ENCODE peak calls at places on chromosomes 4 and X, in eight cellular contexts. Z, S, U, J, X, K, N and B are unnamed samples.

GRCh38 chr4:142077048-142077447 is 440.7 kb downstream of the IL15 start:
- DNase-seq in Z (no peak), S (no peak), U (no peak), J (no peak), X (no peak), K (no peak), N (no peak), B (no peak)

GRCh38 chrX:119512145-119512800 is 44.0 kb downstream of the SLC25A5 start:
- DNase-seq in Z (peak), S (no peak), U (peak), J (peak), X (no peak), K (peak), N (peak), B (peak)

GRCh38 chrX:141443922-141444321 is 140.6 kb downstream of the SPANXA1 start:
- DNase-seq in Z (no peak), S (no peak), U (no peak), J (no peak), X (no peak), K (no peak), N (no peak), B (no peak)

GRCh38 chr4:74529284-74530041 is 84.5 kb downstream of the AREG start:
- DNase-seq in Z (no peak), S (no peak), U (no peak), J (no peak), X (no peak), K (no peak), N (no peak), B (no peak)

GRCh38 chrX:57286507-57287251 is at the start of gene FAAH2:
- DNase-seq in Z (no peak), S (no peak), U (peak), J (no peak), X (peak), K (no peak), N (no peak), B (no peak)

GRCh38 chr4:166816901-166817300 is 417.4 kb downstream of the SPOCK3 start:
- DNase-seq in Z (no peak), S (no peak), U (no peak), J (no peak), X (no peak), K (peak), N (no peak), B (no peak)

GRCh38 chrX:65407157-65407626 is 127.4 kb downstream of the LAS1L start:
- DNase-seq in Z (no peak), S (no peak), U (no peak), J (no peak), X (no peak), K (no peak), N (no peak), B (no peak)

GRCh38 chr4:176753049-176753448 is 39.7 kb downstream of the VEGFC start:
- DNase-seq in Z (peak), S (no peak), U (no peak), J (peak), X (no peak), K (no peak), N (no peak), B (peak)

GRCh38 chr4:183264614-183265013 is 55.5 kb downstream of the CLDN22 start:
- DNase-seq in Z (peak), S (no peak), U (no peak), J (peak), X (no peak), K (no peak), N (no peak), B (peak)

GRCh38 chrX:135434258-135435138 is 12.8 kb downstream of the SMIM10L2A start:
- DNase-seq in Z (no peak), S (no peak), U (no peak), J (no peak), X (no peak), K (no peak), N (no peak), B (no peak)

GRCh38 chr4:2071912-2072867 is 13.1 kb downstream of the NAT8L start:
- DNase-seq in Z (no peak), S (no peak), U (no peak), J (no peak), X (no peak), K (no peak), N (no peak), B (no peak)

GRCh38 chr4:172786039-172786792 is 382.4 kb upstream of the GALNT7 start:
- DNase-seq in Z (peak), S (no peak), U (peak), J (peak), X (no peak), K (no peak), N (no peak), B (peak)

GRCh38 chr4:140793291-140793690 is 37.1 kb upstream of the TBC1D9 start:
- DNase-seq in Z (no peak), S (no peak), U (no peak), J (no peak), X (no peak), K (no peak), N (no peak), B (no peak)

GRCh38 chrX:109911046-109911445 is 91.9 kb upstream of the TMEM164 start:
- DNase-seq in Z (no peak), S (no peak), U (no peak), J (peak), X (no peak), K (no peak), N (no peak), B (peak)

GRCh38 chrX:45767021-45767491 is 566.4 kb upstream of the DIPK2B start:
- DNase-seq in Z (peak), S (no peak), U (no peak), J (peak), X (no peak), K (no peak), N (no peak), B (peak)

GRCh38 chrX:50081282-50081955 is 119.4 kb downstream of the AKAP4 start:
- DNase-seq in Z (peak), S (no peak), U (peak), J (peak), X (no peak), K (no peak), N (no peak), B (peak)

GRCh38 chrX:152405561-152405960 is 45.6 kb downstream of the GABRA3 start:
- DNase-seq in Z (no peak), S (no peak), U (no peak), J (no peak), X (no peak), K (no peak), N (no peak), B (no peak)

GRCh38 chrX:132961511-132961910 is 3.1 kb upstream of the HS6ST2 start:
- DNase-seq in Z (no peak), S (no peak), U (no peak), J (no peak), X (no peak), K (no peak), N (no peak), B (no peak)

GRCh38 chrX:14064632-14065432 is 35.1 kb upstream of the GEMIN8 start:
- DNase-seq in Z (peak), S (no peak), U (no peak), J (peak), X (no peak), K (no peak), N (no peak), B (peak)

GRCh38 chr4:39020130-39020529 is 12.1 kb downstream of the TMEM156 start:
- DNase-seq in Z (peak), S (no peak), U (no peak), J (no peak), X (no peak), K (no peak), N (no peak), B (no peak)

GRCh38 chrX:78330068-78330467 is 2.7 kb upstream of the CYSLTR1 start:
- DNase-seq in Z (no peak), S (no peak), U (no peak), J (no peak), X (no peak), K (no peak), N (no peak), B (no peak)

GRCh38 chrX:99705696-99706095 is 704.4 kb downstream of the PCDH19 start:
- DNase-seq in Z (no peak), S (no peak), U (no peak), J (no peak), X (no peak), K (no peak), N (no peak), B (no peak)

GRCh38 chrX:70039758-70040157 is 10.0 kb downstream of the AWAT2 start:
- DNase-seq in Z (no peak), S (no peak), U (no peak), J (no peak), X (no peak), K (no peak), N (no peak), B (no peak)

GRCh38 chr4:13642163-13642562 is 14.6 kb upstream of the BOD1L1 start:
- DNase-seq in Z (peak), S (no peak), U (no peak), J (peak), X (no peak), K (no peak), N (no peak), B (peak)

GRCh38 chrX:148416142-148416541 is 84.3 kb upstream of the AFF2 start:
- DNase-seq in Z (no peak), S (no peak), U (no peak), J (no peak), X (no peak), K (no peak), N (no peak), B (no peak)

GRCh38 chrX:40552768-40553167 is 28.0 kb upstream of the ATP6AP2 start:
- DNase-seq in Z (peak), S (no peak), U (no peak), J (peak), X (no peak), K (no peak), N (no peak), B (peak)
- TF ChIP-seq CTCF in Z (peak), S (no peak), U (no peak), J (peak), X (no peak), K (no peak), N (peak), B (peak)

DNA sequence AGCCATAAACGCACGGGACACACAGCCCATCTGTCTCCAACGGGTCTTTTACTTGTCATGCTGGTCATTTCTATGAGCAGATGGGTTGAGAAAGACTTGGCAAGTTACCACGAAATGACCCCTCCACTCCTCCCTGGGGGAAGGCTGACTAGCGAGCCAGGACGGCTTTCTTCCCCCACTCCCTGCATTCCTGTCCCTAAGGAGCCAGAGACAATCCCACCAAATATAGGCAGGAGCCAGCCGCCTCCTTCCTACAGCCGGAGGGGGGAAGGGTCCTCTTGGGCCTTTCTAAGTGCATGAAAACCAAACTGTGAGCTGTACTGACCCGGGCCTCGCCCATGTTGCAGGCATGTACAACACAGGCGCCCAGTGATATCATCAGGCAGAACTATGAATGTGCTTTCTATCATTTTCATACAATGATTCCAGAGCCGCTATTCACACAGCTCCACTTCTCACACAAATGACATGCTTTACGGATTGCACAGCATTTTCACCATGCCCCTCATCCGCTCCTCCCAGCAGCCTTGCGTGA is 28.6 kb downstream of the AFAP1 start:
- DNase-seq in Z (peak), S (no peak), U (no peak), J (peak), X (no peak), K (no peak), N (peak), B (peak)
- H3K4me3 ChIP-seq in Z (no peak), S (peak), U (no peak), J (peak), X (no peak), K (no peak), N (peak), B (no peak)

GRCh38 chr4:152352645-152353116 is 183.2 kb downstream of the FBXW7 start:
- DNase-seq in Z (peak), S (no peak), U (no peak), J (peak), X (no peak), K (peak), N (peak), B (peak)

GRCh38 chr4:152359208-152360044 is 176.5 kb downstream of the FBXW7 start:
- DNase-seq in Z (no peak), S (no peak), U (no peak), J (no peak), X (no peak), K (no peak), N (no peak), B (no peak)

GRCh38 chr4:152357206-152357605 is 178.7 kb downstream of the FBXW7 start:
- DNase-seq in Z (peak), S (no peak), U (no peak), J (peak), X (no peak), K (no peak), N (no peak), B (no peak)

GRCh38 chr4:152360045-152360410 is 175.9 kb downstream of the FBXW7 start:
- DNase-seq in Z (peak), S (no peak), U (no peak), J (peak), X (no peak), K (no peak), N (no peak), B (peak)

DNA sequence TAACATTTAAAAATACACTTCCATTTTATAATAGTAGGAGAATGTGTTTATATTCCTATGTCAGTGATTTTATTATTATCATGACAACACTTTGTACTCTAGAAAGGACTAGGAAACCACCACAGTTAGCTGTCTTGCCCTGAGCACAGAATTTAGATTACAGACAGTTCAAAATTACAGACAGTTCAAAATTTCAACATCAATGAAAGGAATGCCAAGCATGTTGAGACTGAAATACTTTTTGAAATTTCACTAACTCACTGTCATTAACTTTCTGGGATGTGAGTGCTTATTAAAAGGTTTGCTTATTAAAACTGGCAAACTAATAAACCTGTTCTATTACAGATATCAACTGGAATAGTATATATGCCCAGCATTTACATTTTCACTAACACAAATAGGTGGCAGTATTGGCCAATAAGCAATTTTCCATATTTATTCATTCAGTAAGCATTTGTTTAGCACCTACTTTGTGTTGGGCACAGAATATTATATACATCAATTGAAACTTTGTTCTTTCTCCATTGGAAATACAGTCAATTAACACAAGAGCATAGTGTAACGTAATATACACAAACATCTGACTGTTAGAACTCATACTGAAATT is 179.4 kb downstream of the FBXW7 start:
- DNase-seq in Z (peak), S (no peak), U (no peak), J (peak), X (no peak), K (no peak), N (no peak), B (no peak)
- TF ChIP-seq CTCF in Z (peak), S (no peak), U (no peak), J (peak), X (no peak), K (no peak), N (no peak), B (no peak)

DNA sequence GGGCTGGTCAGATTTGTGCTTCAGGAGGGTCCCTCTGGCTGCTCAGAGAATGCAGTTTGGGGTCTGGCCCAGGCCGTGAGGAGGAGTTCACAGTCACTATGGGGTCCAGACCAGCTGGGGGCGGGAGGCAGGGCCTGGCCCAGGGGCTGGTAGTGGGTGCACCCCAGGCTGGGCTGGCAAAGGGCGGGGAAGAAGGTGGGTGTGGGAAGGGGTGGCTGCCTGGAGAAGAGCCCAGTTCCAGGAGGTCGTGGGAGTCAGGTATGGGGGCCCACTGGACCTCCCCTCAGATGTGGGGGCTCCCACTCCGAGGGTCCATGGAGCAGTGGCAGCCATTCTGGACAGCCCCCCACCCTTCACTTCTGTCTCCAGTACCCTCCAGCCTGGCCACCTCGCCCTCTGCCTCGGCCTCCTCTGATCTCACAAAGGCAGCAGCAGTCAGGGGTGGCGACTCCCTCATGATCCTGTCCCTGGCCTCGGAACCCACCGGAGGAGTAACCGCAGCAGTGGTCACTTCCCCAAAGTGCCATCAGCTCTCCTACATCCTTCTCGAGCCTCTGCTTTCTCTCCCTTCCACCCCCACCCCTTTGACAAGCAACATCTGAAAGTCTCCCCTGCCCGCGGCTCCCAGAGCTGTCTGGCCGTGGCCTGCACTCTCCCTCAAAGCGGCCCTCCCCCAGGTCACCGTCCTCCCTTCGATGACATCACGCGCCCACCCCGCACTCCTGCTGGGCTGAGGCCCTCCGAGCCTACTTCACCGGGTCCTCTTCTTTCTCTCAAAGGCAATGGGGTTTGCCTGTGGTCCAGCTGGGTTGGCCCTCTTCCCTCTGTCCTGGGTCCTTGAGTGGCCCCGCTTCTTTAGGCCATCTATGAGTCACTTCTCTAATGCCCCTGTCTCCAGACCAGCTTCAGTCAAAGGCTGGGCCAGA is 1.7 kb upstream of the SLC6A8 start:
- DNase-seq in Z (no peak), S (no peak), U (no peak), J (no peak), X (no peak), K (peak), N (peak), B (no peak)
- H3K4me3 ChIP-seq in Z (no peak), S (no peak), U (no peak), J (no peak), X (no peak), K (no peak), N (no peak), B (no peak)

GRCh38 chr4:124943938-124944337 is 231.4 kb upstream of the ANKRD50 start:
- DNase-seq in Z (no peak), S (no peak), U (no peak), J (no peak), X (no peak), K (no peak), N (no peak), B (no peak)
- TF ChIP-seq CTCF in Z (no peak), S (no peak), U (no peak), J (no peak), X (no peak), K (no peak), N (no peak), B (no peak)

DNA sequence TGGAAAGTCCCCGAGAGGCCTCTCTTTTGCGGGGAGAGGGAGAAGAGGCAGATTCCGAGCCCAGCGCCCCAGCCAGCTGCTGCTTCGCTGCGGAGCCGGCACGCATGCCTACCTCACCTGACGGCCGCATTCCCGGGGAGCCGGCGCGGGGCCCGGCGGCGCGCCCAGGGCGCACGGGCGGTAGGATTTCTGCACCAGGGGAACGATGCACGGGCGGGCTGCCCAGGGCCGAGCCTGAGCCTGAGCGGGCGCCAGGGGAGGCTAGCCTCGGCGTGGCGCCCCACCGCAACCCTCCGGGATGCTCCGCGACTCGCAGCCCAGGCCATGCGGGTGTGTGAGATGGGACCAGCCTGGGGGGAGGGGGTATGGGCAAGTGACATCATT is 81.3 kb upstream of the SCML1 start:
- DNase-seq in Z (no peak), S (no peak), U (no peak), J (no peak), X (no peak), K (no peak), N (no peak), B (no peak)
- H3K4me3 ChIP-seq in Z (no peak), S (peak), U (peak), J (no peak), X (peak), K (peak), N (peak), B (peak)

DNA sequence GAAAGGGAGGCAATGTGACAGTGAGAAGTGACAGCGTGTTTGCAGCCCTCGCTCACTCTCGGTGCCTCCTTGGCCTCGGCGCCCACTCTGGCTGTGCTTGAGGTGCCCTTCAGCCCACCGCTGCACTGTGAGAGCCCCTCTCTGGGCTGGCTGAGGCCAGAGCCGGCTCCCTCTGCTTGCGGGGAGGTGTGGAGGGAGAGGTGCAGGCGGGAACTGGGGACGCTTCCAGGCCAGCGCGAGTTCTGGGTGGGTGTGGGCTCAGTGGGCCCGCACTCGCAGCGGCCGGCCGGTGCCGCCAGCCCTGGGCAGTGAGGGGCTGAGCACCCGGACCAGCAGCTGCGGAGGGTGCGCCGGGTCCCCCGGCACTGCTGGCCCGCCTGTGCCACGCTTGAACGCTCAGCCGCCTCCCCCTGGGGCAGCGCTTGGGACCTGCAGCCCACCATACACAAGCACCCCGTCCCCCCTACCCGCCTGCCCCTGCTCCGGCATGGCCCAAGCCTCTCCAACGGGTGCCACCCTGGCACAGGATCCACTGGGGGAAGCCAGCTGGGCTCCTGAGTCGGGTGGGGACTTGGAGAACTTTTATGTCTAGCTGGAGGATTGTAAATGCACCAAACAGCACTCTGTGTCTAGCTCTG is 1142.8 kb upstream of the INTU start:
- DNase-seq in Z (no peak), S (no peak), U (no peak), J (no peak), X (no peak), K (no peak), N (no peak), B (no peak)
- TF ChIP-seq CTCF in Z (no peak), S (no peak), U (no peak), J (no peak), X (no peak), K (no peak), N (no peak), B (no peak)